ENCODE peak calls at places on chromosomes 3 and 15, in ten cellular contexts. Q is foreskin fibroblast; W is NCI-H187 treated with DMSO at 0.1 percent for 48 hours; T is T-helper 1 cell; L is iris pigment epithelial cell; H is GM13976; D is astrocyte; G is AG08396; S is pons; X is activated naive CD8-positive, alpha-beta T cell treated with anti-CD3 and anti-CD28 coated beads, Interleukin-2, amount 50 U/mL, for 24 hours. A is an unnamed sample.

GRCh38 chr15:65920825-65921309 is 51.6 kb downstream of the RAB11A start:
- DNase-seq in Q (no peak), W (no peak), T (no peak), L (no peak), H (peak; percentile 80), D (no peak), G (no peak), S (no peak), X (no peak), A (peak; percentile 45)

GRCh38 chr15:28929200-28929599 is 43.4 kb downstream of the APBA2 start:
- DNase-seq in Q (no peak), W (no peak), T (no peak), L (no peak), H (no peak), D (no peak), G (no peak), S (no peak), X (no peak), A (no peak)

GRCh38 chr15:97517726-97518125 is 442.8 kb upstream of the ARRDC4 start:
- DNase-seq in Q (no peak), W (no peak), T (no peak), L (no peak), H (no peak), D (no peak), G (no peak), S (no peak), X (no peak), A (no peak)

GRCh38 chr3:117553461-117553860 is 843.9 kb downstream of the TUSC7 start:
- DNase-seq in Q (peak; percentile 77), W (no peak), T (no peak), L (peak; percentile 32), H (peak; percentile 22), D (peak; percentile 59), G (no peak), S (no peak), X (no peak), A (peak; percentile 16)

GRCh38 chr15:43235536-43235935 is 14.7 kb upstream of the EPB42 start:
- DNase-seq in Q (no peak), W (no peak), T (no peak), L (no peak), H (no peak), D (no peak), G (no peak), S (no peak), X (no peak), A (no peak)

GRCh38 chr3:125289429-125289828 is 76.9 kb upstream of the SLC12A8 start:
- DNase-seq in Q (no peak), W (no peak), T (no peak), L (no peak), H (no peak), D (no peak), G (no peak), S (no peak), X (no peak), A (no peak)

GRCh38 chr3:188948658-188949400 is 222.9 kb upstream of the TPRG1 start:
- DNase-seq in Q (peak; percentile 97), W (no peak), T (no peak), L (peak; percentile 100), H (no peak), D (peak; percentile 99), G (peak; percentile 52), S (peak; percentile 90), X (no peak), A (peak; percentile 46)

GRCh38 chr3:52244061-52244628 is 1.4 kb upstream of the PPM1M start:
- DNase-seq in Q (peak; percentile 88), W (no peak), T (no peak), L (peak; percentile 28), H (peak; percentile 81), D (no peak), G (no peak), S (peak; percentile 74), X (peak; percentile 67), A (no peak)

GRCh38 chr3:169812124-169812843 is 386 bp upstream of the LRRIQ4 start:
- DNase-seq in Q (peak; percentile 87), W (no peak), T (peak; percentile 10), L (peak; percentile 82), H (peak; percentile 85), D (peak; percentile 58), G (peak; percentile 82), S (peak; percentile 48), X (peak; percentile 59), A (peak; percentile 87)

GRCh38 chr15:53549697-53550315 is 209.7 kb downstream of the WDR72 start:
- DNase-seq in Q (no peak), W (no peak), T (no peak), L (no peak), H (no peak), D (no peak), G (no peak), S (no peak), X (no peak), A (no peak)

A was measured in AG20443.